ENCODE peak calls at places on chromosomes 3 and 15, in six cellular contexts. S is upper lobe of right lung, Q is H9, R is endodermal cell, O is ovary, F is brain microvascular endothelial cell. N is an unnamed sample.

GRCh38 chr3:170421147-170421641 is 2.5 kb downstream of the CLDN11 start:
- DNase-seq in S (no peak), O (peak), Q (no peak), R (peak), F (no peak), N (no peak)

GRCh38 chr3:146368882-146369523 is 100.4 kb downstream of the PLSCR2 start:
- DNase-seq in O (no peak), R (no peak), Q (no peak), F (no peak), S (no peak), N (no peak)

GRCh38 chr15:40941528-40942336 is 11.5 kb upstream of the CHAC1 start:
- DNase-seq in Q (peak), O (peak), R (peak), F (no peak), S (peak), N (no peak)

GRCh38 chr3:12458901-12459300 is 25.4 kb upstream of the TSEN2 start:
- DNase-seq in S (peak), F (no peak), R (peak), O (no peak), Q (peak), N (no peak)

GRCh38 chr15:96160269-96160668 is 170.2 kb upstream of the NR2F2 start:
- DNase-seq in R (no peak), S (no peak), F (peak), O (peak), Q (no peak), N (no peak)

GRCh38 chr3:8575364-8576104 is 69.1 kb downstream of the SSUH2 start:
- DNase-seq in O (no peak), F (peak), Q (no peak), R (no peak), S (no peak), N (no peak)

GRCh38 chr3:169348981-169349942 is 314.2 kb downstream of the MECOM start:
- DNase-seq in R (peak), F (no peak), Q (no peak), S (no peak), O (no peak), N (peak)

GRCh38 chr15:92914768-92915221 is 14.7 kb downstream of the CHD2 start:
- DNase-seq in F (no peak), S (no peak), O (no peak), Q (no peak), R (no peak), N (no peak)

GRCh38 chr3:50204804-50205718 is at the start of gene SLC38A3:
- DNase-seq in R (peak), F (no peak), Q (peak), S (no peak), O (peak), N (no peak)

DNA sequence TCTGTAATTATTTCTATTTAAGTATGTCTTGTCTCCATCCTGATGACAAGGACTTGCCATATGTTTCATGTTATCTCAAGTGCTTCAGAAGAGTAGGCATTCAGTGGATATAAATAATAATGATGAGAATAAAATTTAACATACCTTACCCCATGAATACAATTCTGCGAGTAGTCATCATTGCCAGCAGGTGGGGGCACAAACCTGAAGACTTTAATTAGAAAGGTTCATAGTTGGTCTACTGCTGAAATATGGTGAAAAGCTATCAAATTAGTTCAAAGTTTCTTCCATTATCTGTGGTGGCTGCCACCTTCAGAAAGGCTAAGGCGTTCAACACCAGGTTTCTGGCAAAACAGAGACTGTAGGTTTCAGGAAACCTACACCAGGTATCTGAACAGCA is 100.9 kb downstream of the P3H2 start:
- DNase-seq in S (no peak), R (no peak), O (no peak), F (no peak), Q (no peak), N (no peak)
- TF ChIP-seq CTCF in S (no peak), R (no peak), O (no peak), F (no peak), Q (no peak), N (peak)

DNA sequence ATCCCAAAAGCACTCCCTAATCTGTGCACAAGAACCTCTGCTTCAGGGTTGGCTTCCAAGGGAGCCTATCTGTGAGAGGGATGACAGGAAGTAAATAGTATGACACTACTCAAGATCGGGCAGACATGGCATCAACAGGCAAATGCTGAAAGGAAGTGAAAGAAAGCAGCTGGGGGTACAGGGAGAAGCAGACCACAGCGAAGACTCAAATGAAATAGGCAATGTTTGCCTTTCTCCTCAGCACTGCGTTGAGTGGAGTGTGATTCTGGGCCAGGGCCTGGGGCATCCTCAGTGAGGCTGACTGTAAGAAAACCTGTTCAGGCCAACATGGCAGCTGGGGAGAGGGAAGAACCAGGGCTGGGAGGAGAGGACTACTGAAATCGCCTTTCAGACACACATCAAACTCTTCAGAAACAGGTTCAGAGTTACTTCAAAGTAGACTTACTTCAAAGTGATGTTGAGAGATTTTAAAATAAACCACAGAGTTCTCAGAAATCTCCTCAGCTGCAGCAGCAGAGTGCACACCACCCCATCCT is 96.6 kb downstream of the SLC9A9 start:
- DNase-seq in S (no peak), O (no peak), R (no peak), F (no peak), Q (no peak), N (no peak)
- H3K27ac ChIP-seq in S (no peak), O (no peak), R (no peak), F (no peak), Q (no peak), N (no peak)

GRCh38 chr15:78341057-78341763 is 1.1 kb downstream of the CRABP1 start:
- DNase-seq in F (no peak), Q (peak), O (no peak), R (peak), S (no peak), N (peak)
- TF ChIP-seq CTCF in F (no peak), Q (no peak), O (no peak), R (no peak), S (no peak), N (no peak)

DNA sequence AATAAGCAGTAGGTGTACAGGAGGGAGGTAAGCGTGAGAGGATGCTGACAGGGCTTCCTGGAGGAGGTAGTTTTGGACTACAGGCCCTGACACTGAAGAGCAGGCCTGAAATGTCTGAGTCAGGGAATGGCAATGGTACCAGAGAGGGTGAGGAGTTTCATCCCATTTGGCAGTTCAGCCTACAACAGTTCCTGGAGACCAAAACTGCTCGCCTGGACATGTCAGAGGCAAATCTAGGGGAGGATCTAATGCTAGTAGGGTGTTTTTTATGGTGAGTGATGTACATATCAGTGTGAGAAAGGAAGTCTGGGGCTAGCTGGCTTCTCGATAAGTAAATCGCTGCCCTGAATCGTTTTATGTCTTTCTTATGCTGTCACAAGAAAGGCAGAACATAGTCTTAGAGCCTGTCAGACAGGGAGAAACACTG is 13.8 kb upstream of the TNFSF10 start:
- DNase-seq in R (no peak), O (no peak), F (no peak), S (no peak), Q (no peak), N (peak)
- H3K27ac ChIP-seq in R (no peak), O (no peak), F (no peak), S (peak), Q (no peak), N (peak)

GRCh38 chr15:90918034-90918788 is 14.1 kb downstream of the HDDC3 start:
- DNase-seq in Q (no peak), F (no peak), O (no peak), S (no peak), R (no peak), N (no peak)
- TF ChIP-seq CTCF in Q (no peak), F (no peak), O (no peak), S (no peak), R (no peak), N (no peak)

N was measured in foreskin keratinocyte.